ENCODE peak calls at places on chromosomes 6 and 20, in ten cellular contexts. N is AG10803, U is NAMALWA, Z is K562, D is GM23248, G is omental fat pad, C is NCI-H1092 treated with DMSO at 0.1 percent for 48 hours, X is activated T-helper 1 cell treated with Interleukin-2 at 50 U/mL for 16 hours, P is Caki2, F is sigmoid colon. S is an unnamed sample.

GRCh38 chr6:30554962-30555361 is 1.3 kb downstream of the GNL1 start:
- DNase-seq in N (peak; percentile 11), U (no peak), Z (peak; percentile 38), D (peak; percentile 45), G (no peak), C (no peak), X (no peak), P (no peak), F (no peak), S (no peak)

GRCh38 chr20:63182425-63182824 is 33.5 kb downstream of the YTHDF1 start:
- DNase-seq in N (no peak), U (no peak), Z (no peak), D (no peak), G (no peak), C (no peak), X (no peak), P (no peak), F (no peak), S (no peak)

GRCh38 chr6:80329496-80329895 is 223.0 kb downstream of the BCKDHB start:
- DNase-seq in N (no peak), U (no peak), Z (no peak), D (no peak), G (no peak), C (no peak), X (no peak), P (no peak), F (no peak), S (no peak)

GRCh38 chr6:151389640-151390275 is 1.6 kb downstream of the ZBTB2 start:
- DNase-seq in N (peak; percentile 81), U (no peak), Z (peak; percentile 66), D (peak; percentile 86), G (peak; percentile 35), C (peak; percentile 75), X (no peak), P (no peak), F (peak; percentile 86), S (no peak)

GRCh38 chr6:169799474-169799926 is 48.1 kb downstream of the ERMARD start:
- DNase-seq in N (no peak), U (no peak), Z (no peak), D (no peak), G (no peak), C (no peak), X (no peak), P (no peak), F (no peak), S (no peak)

GRCh38 chr6:11262231-11262630 is 29.8 kb upstream of the NEDD9 start:
- DNase-seq in N (peak; percentile 65), U (no peak), Z (no peak), D (no peak), G (no peak), C (no peak), X (no peak), P (no peak), F (no peak), S (no peak)

GRCh38 chr6:3623451-3624267 is 127.9 kb downstream of the PXDC1 start:
- DNase-seq in N (no peak), U (no peak), Z (no peak), D (no peak), G (no peak), C (no peak), X (no peak), P (no peak), F (no peak), S (no peak)

GRCh38 chr20:63103402-63104311 is 96.9 kb upstream of the BHLHE23 start:
- DNase-seq in N (no peak), U (peak; percentile 44), Z (no peak), D (peak; percentile 54), G (no peak), C (no peak), X (no peak), P (peak; percentile 16), F (no peak), S (no peak)

GRCh38 chr6:159279790-159280277 is 110.6 kb downstream of the FNDC1 start:
- DNase-seq in N (no peak), U (no peak), Z (peak; percentile 23), D (no peak), G (no peak), C (no peak), X (no peak), P (no peak), F (no peak), S (no peak)

GRCh38 chr20:20411841-20412240 is 43.9 kb downstream of the INSM1 start:
- DNase-seq in N (no peak), U (no peak), Z (no peak), D (no peak), G (no peak), C (peak; percentile 68), X (no peak), P (no peak), F (no peak), S (no peak)

GRCh38 chr20:16710781-16711180 is 19.0 kb upstream of the SNRPB2 start:
- DNase-seq in N (no peak), U (no peak), Z (no peak), D (no peak), G (no peak), C (no peak), X (no peak), P (no peak), F (no peak), S (no peak)

GRCh38 chr6:30483677-30484279 is 5.5 kb upstream of the HLA-E start:
- DNase-seq in N (peak; percentile 70), U (peak; percentile 75), Z (peak; percentile 83), D (peak; percentile 81), G (no peak), C (peak; percentile 6), X (no peak), P (peak; percentile 52), F (no peak), S (no peak)